ENCODE peak calls at places on chromosomes 12 and 14, in five cellular contexts. One of them, this sample, is unnamed.
A peak's percentile ranks its signal among the peaks of the same experiment; 100 is the strongest.

GRCh38 chr12:25784669-25785068 is 173.8 kb upstream of the RASSF8 start:
- DNase-seq in brain microvascular endothelial cell: no peak
- DNase-seq in sigmoid colon: no peak
- DNase-seq in PC-3: peak; percentile 43
- DNase-seq in heart left ventricle: no peak
- DNase-seq in this sample: no peak

GRCh38 chr12:62190081-62190480 is 70.1 kb upstream of the USP15 start:
- DNase-seq in sigmoid colon: no peak
- DNase-seq in brain microvascular endothelial cell: no peak
- DNase-seq in PC-3: no peak
- DNase-seq in heart left ventricle: no peak
- DNase-seq in this sample: no peak

GRCh38 chr12:11688831-11689230 is 39.4 kb downstream of the ETV6 start:
- DNase-seq in sigmoid colon: no peak
- DNase-seq in PC-3: no peak
- DNase-seq in heart left ventricle: no peak
- DNase-seq in brain microvascular endothelial cell: no peak
- DNase-seq in this sample: no peak

GRCh38 chr14:90693413-90693812 is 122.8 kb downstream of the TTC7B start:
- DNase-seq in PC-3: no peak
- DNase-seq in sigmoid colon: no peak
- DNase-seq in heart left ventricle: no peak
- DNase-seq in brain microvascular endothelial cell: no peak
- DNase-seq in this sample: no peak

GRCh38 chr12:78559441-78559840 is 305.1 kb upstream of the SYT1 start:
- DNase-seq in brain microvascular endothelial cell: no peak
- DNase-seq in sigmoid colon: no peak
- DNase-seq in PC-3: no peak
- DNase-seq in heart left ventricle: no peak
- DNase-seq in this sample: no peak

GRCh38 chr14:95452176-95452889 is 64.1 kb downstream of the SYNE3 start:
- DNase-seq in brain microvascular endothelial cell: peak; percentile 3
- DNase-seq in sigmoid colon: no peak
- DNase-seq in PC-3: peak; percentile 25
- DNase-seq in heart left ventricle: no peak
- DNase-seq in this sample: no peak

GRCh38 chr12:120252071-120252906 is 13.2 kb downstream of the PXN start:
- DNase-seq in PC-3: no peak
- DNase-seq in sigmoid colon: no peak
- DNase-seq in brain microvascular endothelial cell: no peak
- DNase-seq in heart left ventricle: no peak
- DNase-seq in this sample: no peak

GRCh38 chr12:119649202-119649808 is 18.6 kb upstream of the PRKAB1 start:
- DNase-seq in PC-3: peak; percentile 61
- DNase-seq in sigmoid colon: no peak
- DNase-seq in heart left ventricle: no peak
- DNase-seq in brain microvascular endothelial cell: no peak
- DNase-seq in this sample: no peak

GRCh38 chr12:49792181-49792970 is 35.8 kb downstream of the NCKAP5L start:
- DNase-seq in sigmoid colon: peak; percentile 64
- DNase-seq in heart left ventricle: no peak
- DNase-seq in brain microvascular endothelial cell: no peak
- DNase-seq in PC-3: no peak
- DNase-seq in this sample: no peak

GRCh38 chr12:16228067-16228466 is 49.4 kb downstream of the SLC15A5 start:
- DNase-seq in PC-3: no peak
- DNase-seq in sigmoid colon: no peak
- DNase-seq in brain microvascular endothelial cell: no peak
- DNase-seq in heart left ventricle: no peak
- DNase-seq in this sample: no peak

GRCh38 chr12:6603095-6603567 is 4.0 kb downstream of the CHD4 start:
- DNase-seq in PC-3: no peak
- DNase-seq in heart left ventricle: peak; percentile 64
- DNase-seq in sigmoid colon: peak; percentile 79
- DNase-seq in brain microvascular endothelial cell: no peak
- DNase-seq in this sample: peak; percentile 66

GRCh38 chr14:95075789-95076188 is 81.5 kb downstream of the DICER1 start:
- DNase-seq in sigmoid colon: no peak
- DNase-seq in PC-3: no peak
- DNase-seq in heart left ventricle: no peak
- DNase-seq in brain microvascular endothelial cell: no peak
- DNase-seq in this sample: no peak

GRCh38 chr12:52395761-52396434 is 10.2 kb downstream of the KRT82 start:
- DNase-seq in heart left ventricle: no peak
- DNase-seq in sigmoid colon: peak; percentile 79
- DNase-seq in brain microvascular endothelial cell: no peak
- DNase-seq in PC-3: peak; percentile 78
- DNase-seq in this sample: no peak

GRCh38 chr14:102418169-102418852 is 55.6 kb downstream of the TECPR2 start:
- DNase-seq in PC-3: no peak
- DNase-seq in heart left ventricle: no peak
- DNase-seq in brain microvascular endothelial cell: no peak
- DNase-seq in sigmoid colon: peak; percentile 53
- DNase-seq in this sample: no peak

GRCh38 chr12:94175763-94176660 is 27.6 kb downstream of the PLXNC1 start:
- DNase-seq in heart left ventricle: no peak
- DNase-seq in PC-3: peak; percentile 7
- DNase-seq in brain microvascular endothelial cell: no peak
- DNase-seq in sigmoid colon: no peak
- DNase-seq in this sample: no peak

GRCh38 chr12:102896067-102896466 is 21.0 kb downstream of the PAH start:
- DNase-seq in PC-3: peak; percentile 21
- DNase-seq in heart left ventricle: no peak
- DNase-seq in brain microvascular endothelial cell: no peak
- DNase-seq in sigmoid colon: no peak
- DNase-seq in this sample: no peak
- TF ChIP-seq CTCF in PC-3: peak; percentile 31
- TF ChIP-seq CTCF in heart left ventricle: no peak
- TF ChIP-seq CTCF in brain microvascular endothelial cell: no peak
- TF ChIP-seq CTCF in sigmoid colon: no peak
- TF ChIP-seq CTCF in this sample: no peak

DNA sequence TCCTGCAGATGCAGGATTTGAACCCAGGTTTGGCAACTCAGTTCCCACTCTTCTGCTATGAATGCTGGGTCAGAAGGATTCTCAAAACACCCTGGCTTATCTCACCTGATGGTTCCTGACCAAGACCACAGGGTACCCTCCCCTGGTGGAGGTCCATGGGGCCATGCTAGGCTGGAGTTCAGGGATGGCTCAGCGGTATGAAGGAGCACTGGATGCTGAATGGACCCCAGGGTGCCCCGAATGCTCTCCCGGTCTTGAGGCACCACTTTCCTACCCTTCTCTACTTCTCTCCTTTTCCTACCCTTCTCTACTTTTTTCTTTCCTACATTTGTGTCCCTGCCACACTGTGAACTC is 9.7 kb downstream of the PLD4 start:
- DNase-seq in sigmoid colon: no peak
- DNase-seq in heart left ventricle: no peak
- DNase-seq in PC-3: no peak
- DNase-seq in brain microvascular endothelial cell: no peak
- DNase-seq in this sample: no peak
- H3K27me3 ChIP-seq in sigmoid colon: no peaks in the 10 kb centered on the region
- H3K27me3 ChIP-seq in heart left ventricle: peaks cover 22% of the 10 kb centered on the region
- H3K27me3 ChIP-seq in PC-3: no peaks in the 10 kb centered on the region
- H3K27me3 ChIP-seq in brain microvascular endothelial cell: peaks cover 25% of the 10 kb centered on the region
- H3K27me3 ChIP-seq in this sample: peaks cover 9% of the 10 kb centered on the region

GRCh38 chr14:35401422-35401729 is 3.2 kb downstream of the NFKBIA start:
- DNase-seq in heart left ventricle: no peak
- DNase-seq in brain microvascular endothelial cell: no peak
- DNase-seq in sigmoid colon: no peak
- DNase-seq in PC-3: no peak
- DNase-seq in this sample: no peak

GRCh38 chr14:35403397-35404245 is 928 bp downstream of the NFKBIA start:
- DNase-seq in PC-3: peak; percentile 93
- DNase-seq in brain microvascular endothelial cell: peak; percentile 93
- DNase-seq in sigmoid colon: peak; percentile 99
- DNase-seq in heart left ventricle: peak; percentile 99
- DNase-seq in this sample: peak; percentile 97

GRCh38 chr14:35403085-35403396 is 1.5 kb downstream of the NFKBIA start:
- DNase-seq in brain microvascular endothelial cell: no peak
- DNase-seq in PC-3: peak; percentile 34
- DNase-seq in sigmoid colon: peak; percentile 80
- DNase-seq in heart left ventricle: peak; percentile 38
- DNase-seq in this sample: peak; percentile 37

GRCh38 chr14:35401853-35402252 is 2.7 kb downstream of the NFKBIA start:
- DNase-seq in heart left ventricle: peak; percentile 56
- DNase-seq in brain microvascular endothelial cell: no peak
- DNase-seq in PC-3: no peak
- DNase-seq in sigmoid colon: peak; percentile 75
- DNase-seq in this sample: peak; percentile 58

GRCh38 chr14:35402323-35403084 is 2.0 kb downstream of the NFKBIA start:
- DNase-seq in brain microvascular endothelial cell: no peak
- DNase-seq in sigmoid colon: peak; percentile 79
- DNase-seq in heart left ventricle: no peak
- DNase-seq in PC-3: no peak
- DNase-seq in this sample: no peak
- H3K27ac ChIP-seq in brain microvascular endothelial cell: peak overlapping the region; percentile 75
- H3K27ac ChIP-seq in sigmoid colon: peak overlapping the region; percentile 100
- H3K27ac ChIP-seq in heart left ventricle: peak overlapping the region; percentile 100
- H3K27ac ChIP-seq in PC-3: peak overlapping the region; percentile 88
- H3K27ac ChIP-seq in this sample: peak overlapping the region; percentile 100

GRCh38 chr14:66490143-66491111 is 4.3 kb downstream of the CCDC196 start:
- DNase-seq in PC-3: no peak
- DNase-seq in brain microvascular endothelial cell: no peak
- DNase-seq in heart left ventricle: no peak
- DNase-seq in sigmoid colon: no peak
- DNase-seq in this sample: no peak

GRCh38 chr14:66485029-66485428 is 1.1 kb upstream of the CCDC196 start:
- DNase-seq in PC-3: no peak
- DNase-seq in brain microvascular endothelial cell: no peak
- DNase-seq in sigmoid colon: no peak
- DNase-seq in heart left ventricle: no peak
- DNase-seq in this sample: no peak

GRCh38 chr14:66485910-66486421 is at the start of gene CCDC196:
- DNase-seq in brain microvascular endothelial cell: no peak
- DNase-seq in heart left ventricle: no peak
- DNase-seq in PC-3: no peak
- DNase-seq in sigmoid colon: no peak
- DNase-seq in this sample: no peak

GRCh38 chr14:66483322-66483721 is 2.8 kb upstream of the CCDC196 start:
- DNase-seq in heart left ventricle: no peak
- DNase-seq in sigmoid colon: no peak
- DNase-seq in brain microvascular endothelial cell: no peak
- DNase-seq in PC-3: peak; percentile 18
- DNase-seq in this sample: no peak

DNA sequence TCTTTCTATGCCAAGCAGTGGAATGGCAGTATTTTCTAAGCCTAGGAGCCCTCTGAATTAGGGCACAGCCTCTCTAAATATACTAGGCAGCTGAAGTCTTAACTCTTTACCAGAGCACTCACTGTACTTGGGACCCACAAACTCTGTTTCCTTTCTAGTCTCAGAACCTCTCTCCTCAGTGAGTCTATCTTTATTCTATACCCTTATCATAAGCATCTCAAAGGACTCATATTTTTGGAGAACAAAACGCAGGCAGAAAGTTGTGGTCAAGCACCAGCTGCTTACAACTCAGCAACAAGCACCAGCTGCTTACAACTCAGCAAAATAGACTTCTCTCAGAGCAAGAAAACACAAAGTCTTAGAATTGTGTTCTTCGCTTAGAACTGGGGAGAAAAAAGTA is 988 bp downstream of the CCDC196 start:
- DNase-seq in PC-3: no peak
- DNase-seq in sigmoid colon: no peak
- DNase-seq in heart left ventricle: no peak
- DNase-seq in brain microvascular endothelial cell: no peak
- DNase-seq in this sample: no peak
- TF ChIP-seq CTCF in PC-3: no peak
- TF ChIP-seq CTCF in sigmoid colon: no peak
- TF ChIP-seq CTCF in heart left ventricle: no peak
- TF ChIP-seq CTCF in brain microvascular endothelial cell: no peak
- TF ChIP-seq CTCF in this sample: no peak